ENCODE peak calls at places on chromosomes 4 and X, in nine cellular contexts. T is right lobe of liver; S is hepatocyte; I is heart right ventricle; O is spleen; X is A549; Z is GM23338; V is naive thymus-derived CD4-positive, alpha-beta T cell; J is neural progenitor cell. R is an unnamed sample. For H3K4me1, the result is how much of the 10 kb centered on the place peaks cover.

GRCh38 chrX:23246001-23246400 is 88.6 kb upstream of the PTCHD1 start:
- DNase-seq in X (no peak), Z (no peak), T (no peak), O (no peak), V (no peak), S (no peak), I (no peak), J (no peak), R (no peak)

GRCh38 chr4:80694178-80694577 is 336.3 kb upstream of the BMP3 start:
- DNase-seq in S (no peak), Z (no peak), I (no peak), O (no peak), X (no peak), V (no peak), T (no peak), J (no peak), R (no peak)

GRCh38 chr4:42653606-42654560 is 3.0 kb downstream of the ATP8A1 start:
- DNase-seq in O (no peak), T (no peak), V (no peak), I (no peak), S (no peak), J (no peak), X (no peak), Z (no peak), R (no peak)

GRCh38 chrX:45006002-45006800 is 133.2 kb downstream of the KDM6A start:
- DNase-seq in T (no peak), S (no peak), J (no peak), V (no peak), Z (peak), O (no peak), I (no peak), X (peak), R (no peak)

GRCh38 chr4:89303177-89303576 is 4.4 kb downstream of the GPRIN3 start:
- DNase-seq in X (no peak), I (peak), V (peak), Z (no peak), S (no peak), O (peak), T (no peak), J (no peak), R (peak)

GRCh38 chr4:650951-651883 is 22.9 kb downstream of the ATP5ME start:
- DNase-seq in S (no peak), T (peak), X (no peak), J (peak), V (no peak), I (no peak), O (peak), Z (peak), R (no peak)

GRCh38 chrX:9333873-9334272 is 131.0 kb upstream of the TBL1X start:
- DNase-seq in J (no peak), I (no peak), X (no peak), Z (no peak), S (no peak), O (no peak), T (no peak), V (no peak), R (no peak)

GRCh38 chr4:8115916-8116315 is 42.7 kb downstream of the ABLIM2 start:
- DNase-seq in T (no peak), O (peak), V (no peak), S (no peak), J (no peak), I (no peak), Z (no peak), X (no peak), R (no peak)

GRCh38 chr4:179372242-179372641 is 1930.0 kb upstream of the AGA start:
- DNase-seq in S (no peak), T (no peak), X (no peak), Z (no peak), J (no peak), O (no peak), V (no peak), I (no peak), R (no peak)

GRCh38 chr4:180960758-180961401 is 1282.3 kb upstream of the TENM3 start:
- DNase-seq in S (peak), O (no peak), I (no peak), J (peak), Z (peak), T (no peak), V (no peak), X (no peak), R (no peak)

GRCh38 chr4:1072830-1073446 is 40.4 kb downstream of the RNF212 start:
- DNase-seq in X (peak), S (peak), I (peak), O (no peak), Z (peak), J (peak), T (peak), V (peak), R (peak)

GRCh38 chrX:136209016-136209738 is 42.0 kb downstream of the MAP7D3 start:
- DNase-seq in X (peak), V (peak), I (peak), O (no peak), S (peak), Z (peak), J (peak), T (peak), R (peak)

GRCh38 chr4:153523171-153523757 is 57.1 kb downstream of the TMEM131L start:
- DNase-seq in V (no peak), S (no peak), J (peak), T (no peak), Z (no peak), I (no peak), X (no peak), O (no peak), R (no peak)

GRCh38 chr4:183118585-183118984 is 19.5 kb downstream of the WWC2 start:
- DNase-seq in O (no peak), I (no peak), J (peak), X (no peak), S (no peak), Z (peak), V (no peak), T (no peak), R (no peak)

GRCh38 chrX:107776649-107777535 is 641 bp upstream of the NCBP2L start:
- DNase-seq in X (peak), Z (peak), V (peak), O (peak), S (peak), J (peak), I (peak), T (peak), R (peak)

GRCh38 chrX:39470588-39471155 is 627.1 kb downstream of the BCOR start:
- DNase-seq in S (peak), J (no peak), Z (no peak), I (peak), O (no peak), T (no peak), X (no peak), V (no peak), R (no peak)

GRCh38 chrX:49291615-49292337 is 11.7 kb upstream of the GAGE10 start:
- DNase-seq in O (peak), X (peak), Z (peak), J (peak), T (peak), I (peak), V (peak), S (peak), R (peak)

GRCh38 chr4:663438-664428 is 10.3 kb downstream of the ATP5ME start:
- DNase-seq in I (no peak), Z (peak), X (no peak), J (peak), V (peak), O (peak), T (peak), S (peak), R (peak)

GRCh38 chr4:181548873-181549541 is 694.2 kb upstream of the TENM3 start:
- DNase-seq in I (no peak), T (no peak), J (no peak), Z (no peak), V (no peak), O (no peak), S (no peak), X (no peak), R (no peak)

GRCh38 chr4:70743728-70744127 is 22.0 kb downstream of the RUFY3 start:
- DNase-seq in J (no peak), O (no peak), V (no peak), T (no peak), I (no peak), Z (no peak), S (no peak), X (no peak), R (no peak)
- H3K27ac ChIP-seq in J (no peak), O (no peak), V (no peak), T (no peak), I (no peak), Z (no peak), S (no peak), X (no peak), R (no peak)

DNA sequence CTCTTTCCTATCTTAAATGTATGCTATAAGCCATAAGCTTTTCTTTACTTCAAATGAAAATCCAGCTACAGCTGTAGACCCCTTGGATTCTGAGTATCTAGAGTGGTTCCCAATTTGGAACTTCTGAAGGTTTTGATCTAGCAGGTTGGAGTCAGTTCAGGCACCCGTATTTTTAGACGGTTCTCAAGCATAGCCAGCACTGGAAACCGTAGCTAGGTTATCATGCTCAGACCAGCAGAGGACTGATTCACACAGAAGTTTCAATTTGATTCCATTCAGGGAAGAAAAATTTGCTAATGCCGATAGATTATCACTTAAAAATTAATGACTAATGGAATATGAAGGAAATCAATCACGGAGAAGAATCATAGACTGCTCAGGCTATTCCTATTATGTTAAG is 11.2 kb downstream of the PPAT start:
- DNase-seq in X (no peak), S (no peak), I (no peak), J (no peak), V (no peak), Z (no peak), T (no peak), O (no peak), R (no peak)
- H3K4me3 ChIP-seq in X (no peak), S (no peak), I (no peak), J (no peak), V (no peak), Z (no peak), T (no peak), O (no peak), R (no peak)

GRCh38 chr4:142696334-142697122 is 149.6 kb downstream of the INPP4B start:
- DNase-seq in I (no peak), S (no peak), O (no peak), X (no peak), J (no peak), V (peak), Z (no peak), T (no peak), R (no peak)
- H3K4me1 ChIP-seq in I (under half), S (under half), O (under half), X (under half), J (under half), V (under half), Z (under half), T (under half), R (half or more)

DNA sequence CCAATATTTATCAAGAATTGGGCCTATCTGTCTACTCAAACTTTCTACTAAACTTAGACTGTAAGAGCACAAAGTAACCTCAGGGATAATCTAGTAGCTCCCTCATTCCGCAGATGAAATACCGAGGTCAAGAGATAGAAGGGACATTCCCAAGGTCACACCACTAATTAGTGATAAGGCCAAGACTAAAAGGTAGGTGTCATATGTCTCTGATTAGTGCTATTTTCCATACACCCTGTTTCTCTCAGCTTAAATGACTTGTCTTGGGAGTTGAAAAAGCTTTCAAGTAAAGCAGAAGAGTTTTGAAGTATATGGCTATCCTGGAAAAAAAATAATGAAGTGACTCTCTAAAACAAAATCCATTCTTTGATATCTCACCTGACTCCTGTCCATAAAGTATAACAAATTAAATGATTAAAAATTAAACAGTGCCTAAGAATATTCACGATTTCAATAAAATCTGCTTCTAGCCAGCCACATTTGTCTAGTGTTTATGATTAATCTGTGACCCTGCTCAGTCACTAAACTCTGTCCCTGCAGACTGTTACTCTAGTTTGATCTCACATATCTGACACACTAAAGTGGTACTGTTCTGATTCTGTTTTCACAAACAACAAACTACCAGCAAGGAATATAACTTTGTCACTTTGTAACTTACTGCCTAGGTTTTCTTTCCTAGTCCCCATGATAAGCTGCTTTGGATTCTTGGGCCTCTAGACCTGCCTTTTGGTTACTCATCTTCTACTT is 10.3 kb downstream of the GPR174 start:
- DNase-seq in T (no peak), V (no peak), S (no peak), X (no peak), O (no peak), I (no peak), J (no peak), Z (no peak), R (no peak)
- H3K27ac ChIP-seq in T (no peak), V (peak), S (no peak), X (no peak), O (peak), I (no peak), J (no peak), Z (no peak), R (peak)

DNA sequence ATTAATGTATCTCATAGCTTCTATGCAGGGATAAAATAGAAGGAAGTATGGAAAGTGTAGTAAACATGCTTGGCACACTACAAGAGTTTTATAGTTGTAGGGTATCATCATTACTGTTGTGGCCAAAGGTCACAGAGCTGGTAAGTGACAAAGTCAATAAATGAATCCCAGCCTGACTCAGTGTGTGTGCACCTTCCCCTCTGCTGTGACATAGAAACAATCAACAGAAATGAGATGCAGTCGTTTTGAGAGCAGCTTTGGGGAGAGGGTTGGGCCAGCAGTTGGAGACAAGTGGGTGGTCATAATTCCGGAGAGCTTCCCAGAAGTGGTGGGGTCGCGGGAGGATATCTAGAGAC is 82.4 kb upstream of the RBPJ start:
- DNase-seq in T (no peak), O (no peak), X (no peak), Z (no peak), S (peak), J (no peak), I (no peak), V (no peak), R (no peak)
- H3K4me3 ChIP-seq in T (no peak), O (no peak), X (no peak), Z (peak), S (no peak), J (peak), I (no peak), V (no peak), R (no peak)

DNA sequence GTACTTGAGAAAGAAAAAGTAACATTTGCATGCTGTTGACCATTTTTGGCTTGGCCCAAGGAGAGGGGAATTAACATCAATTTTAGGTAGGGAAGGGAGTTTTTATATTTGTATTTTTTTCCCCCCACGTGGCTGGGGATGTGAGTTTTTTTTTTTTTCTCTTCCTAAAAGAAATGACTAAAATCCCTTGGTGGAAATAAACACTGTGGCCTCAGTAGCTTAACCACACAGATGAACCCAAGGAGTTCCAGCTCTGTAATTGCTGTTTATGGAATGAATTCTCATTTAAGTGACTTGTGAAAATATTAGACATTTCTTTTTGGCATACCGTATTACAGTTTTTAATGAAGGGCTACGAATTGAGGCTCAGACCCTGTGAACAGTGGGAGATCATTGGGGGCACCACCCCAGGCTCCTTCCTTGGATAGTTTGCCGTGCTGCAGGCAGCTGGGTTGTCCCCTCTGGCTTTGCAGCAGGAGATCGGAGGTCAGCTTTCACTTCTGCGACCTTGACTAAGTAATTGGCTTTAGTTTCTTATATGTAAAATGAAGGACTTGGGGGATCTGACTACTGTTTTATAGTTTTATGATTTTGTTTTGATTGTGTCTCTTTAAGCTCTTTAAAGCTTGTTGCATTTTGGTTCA is 116.2 kb downstream of the ARHGAP10 start:
- DNase-seq in V (no peak), X (no peak), S (no peak), T (no peak), O (no peak), J (no peak), Z (no peak), I (no peak), R (no peak)
- H3K4me1 ChIP-seq in V (under half), X (under half), S (under half), T (under half), O (under half), J (under half), Z (under half), I (under half), R (under half)

DNA sequence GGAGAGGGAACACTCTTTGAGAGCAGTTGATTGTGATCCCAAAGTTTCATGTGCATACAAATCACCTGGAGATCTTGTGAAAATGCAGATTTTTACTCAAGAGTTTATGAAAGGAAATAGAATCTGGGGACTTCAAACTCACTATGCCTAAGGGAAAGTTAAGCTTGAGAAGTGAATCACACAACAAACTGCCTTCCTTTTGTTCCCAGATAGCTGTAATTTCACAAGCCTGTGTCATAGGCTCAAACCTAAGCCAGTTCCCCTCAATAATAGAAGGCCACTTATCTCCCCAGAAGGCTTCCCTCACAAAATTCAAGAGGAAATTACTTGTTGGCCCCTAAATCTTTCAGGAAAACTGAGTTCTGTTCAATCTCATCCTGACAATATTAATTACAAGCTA is 132.8 kb upstream of the MAGEB16 start:
- DNase-seq in T (no peak), I (no peak), S (no peak), Z (no peak), J (no peak), V (no peak), X (no peak), O (no peak), R (no peak)
- H3K27ac ChIP-seq in T (no peak), I (no peak), S (no peak), Z (peak), J (no peak), V (no peak), X (no peak), O (no peak), R (no peak)

DNA sequence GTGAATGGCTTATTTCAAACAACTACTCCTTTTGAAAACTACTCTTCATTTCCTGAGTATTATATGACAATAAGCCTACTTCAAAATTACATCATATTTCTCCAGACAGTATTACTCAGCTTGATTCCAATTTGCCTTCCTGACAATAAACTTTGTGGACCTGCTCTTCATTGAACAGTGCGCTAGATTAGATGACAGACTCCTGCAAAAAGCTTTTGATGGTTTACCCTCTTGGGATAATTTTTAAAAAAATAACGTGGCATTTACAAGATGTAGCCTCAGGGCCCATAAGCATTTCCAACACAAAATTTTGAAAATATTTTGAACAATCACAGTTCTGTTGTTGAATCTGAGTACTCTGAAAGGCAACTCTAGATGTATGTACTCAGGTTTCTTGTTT is 25.9 kb downstream of the MGAT4D start:
- DNase-seq in J (no peak), V (no peak), O (no peak), T (no peak), S (no peak), X (no peak), I (no peak), Z (no peak), R (no peak)
- H3K4me3 ChIP-seq in J (no peak), V (no peak), O (no peak), T (no peak), S (no peak), X (no peak), I (no peak), Z (no peak), R (no peak)